ENCODE peak calls at places on chromosomes 1 and 21, in eight cellular contexts. H, Z, V, S, U, L, D and O are unnamed samples.

GRCh38 chr1:183096351-183096750 is 73.1 kb downstream of the LAMC1 start:
- DNase-seq in H (no peak), Z (no peak), V (no peak), S (no peak), U (no peak), L (no peak), D (no peak), O (no peak)

GRCh38 chr1:34750610-34751009 is 4.2 kb upstream of the GJB5 start:
- DNase-seq in H (no peak), Z (no peak), V (no peak), S (no peak), U (no peak), L (no peak), D (no peak), O (no peak)

GRCh38 chr1:203507227-203507626 is 13.3 kb downstream of the OPTC start:
- DNase-seq in H (no peak), Z (no peak), V (no peak), S (peak), U (no peak), L (no peak), D (no peak), O (no peak)

GRCh38 chr1:85581802-85582686 is 1.5 kb downstream of the CCN1 start:
- DNase-seq in H (peak), Z (no peak), V (peak), S (peak), U (peak), L (peak), D (peak), O (no peak)

GRCh38 chr1:177800386-177801058 is 169.3 kb downstream of the SEC16B start:
- DNase-seq in H (no peak), Z (no peak), V (no peak), S (peak), U (no peak), L (peak), D (no peak), O (no peak)

GRCh38 chr1:234607091-234608025 is 2.6 kb downstream of the IRF2BP2 start:
- DNase-seq in H (no peak), Z (no peak), V (peak), S (no peak), U (peak), L (peak), D (peak), O (no peak)

GRCh38 chr1:214281902-214282695 is 1.1 kb downstream of the SMYD2 start:
- DNase-seq in H (peak), Z (peak), V (no peak), S (peak), U (peak), L (peak), D (no peak), O (no peak)

GRCh38 chr1:160884579-160884978 is 401 bp downstream of the ITLN1 start:
- DNase-seq in H (no peak), Z (no peak), V (no peak), S (no peak), U (peak), L (no peak), D (no peak), O (no peak)

GRCh38 chr1:224067621-224068457 is 46.1 kb upstream of the FBXO28 start:
- DNase-seq in H (peak), Z (no peak), V (no peak), S (peak), U (no peak), L (peak), D (no peak), O (no peak)

GRCh38 chr1:8394456-8395321 is 76.8 kb downstream of the SLC45A1 start:
- DNase-seq in H (peak), Z (no peak), V (no peak), S (peak), U (no peak), L (peak), D (no peak), O (no peak)

GRCh38 chr1:37393173-37393572 is 81.2 kb upstream of the ZC3H12A start:
- DNase-seq in H (no peak), Z (no peak), V (no peak), S (no peak), U (no peak), L (no peak), D (no peak), O (no peak)

GRCh38 chr1:167518331-167518700 is at the start of gene CD247:
- DNase-seq in H (no peak), Z (no peak), V (no peak), S (no peak), U (no peak), L (no peak), D (no peak), O (no peak)

GRCh38 chr1:13926556-13926955 is 226.6 kb downstream of the PRDM2 start:
- DNase-seq in H (no peak), Z (no peak), V (no peak), S (no peak), U (no peak), L (no peak), D (no peak), O (no peak)

GRCh38 chr1:13927736-13928135 is 227.7 kb downstream of the PRDM2 start:
- DNase-seq in H (no peak), Z (no peak), V (no peak), S (no peak), U (no peak), L (no peak), D (no peak), O (no peak)

GRCh38 chr1:13935336-13935735 is 235.3 kb downstream of the PRDM2 start:
- DNase-seq in H (no peak), Z (no peak), V (no peak), S (no peak), U (no peak), L (no peak), D (no peak), O (no peak)

GRCh38 chr1:13930151-13930550 is 230.2 kb downstream of the PRDM2 start:
- DNase-seq in H (no peak), Z (peak), V (no peak), S (no peak), U (peak), L (no peak), D (no peak), O (no peak)
- TF ChIP-seq CTCF in H (no peak), Z (no peak), V (no peak), S (no peak), U (no peak), L (peak), D (no peak), O (no peak)

DNA sequence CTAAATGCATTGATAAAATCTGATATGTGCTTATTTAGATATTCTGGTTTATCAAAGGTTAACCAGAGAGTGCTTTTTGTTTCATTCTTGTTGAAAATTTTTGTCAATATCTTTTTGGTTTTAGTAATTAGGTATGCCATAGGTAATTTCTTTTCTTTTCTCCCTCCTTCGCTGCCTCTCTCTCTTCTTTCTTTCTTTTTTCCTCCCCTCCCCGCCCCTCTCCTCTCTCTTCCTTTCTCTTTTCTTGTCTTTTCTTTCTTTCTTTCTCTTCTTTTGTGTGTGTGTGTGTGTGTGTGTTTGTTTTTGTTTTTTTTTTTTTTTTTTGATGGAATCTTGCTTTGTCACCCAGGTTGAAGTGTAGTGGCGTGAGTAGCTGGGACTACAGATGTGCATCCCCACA is 14.4 kb upstream of the MACF1 start:
- DNase-seq in H (no peak), Z (no peak), V (no peak), S (no peak), U (no peak), L (no peak), D (no peak), O (no peak)
- H3K27ac ChIP-seq in H (peak), Z (peak), V (no peak), S (peak), U (no peak), L (peak), D (no peak), O (no peak)

DNA sequence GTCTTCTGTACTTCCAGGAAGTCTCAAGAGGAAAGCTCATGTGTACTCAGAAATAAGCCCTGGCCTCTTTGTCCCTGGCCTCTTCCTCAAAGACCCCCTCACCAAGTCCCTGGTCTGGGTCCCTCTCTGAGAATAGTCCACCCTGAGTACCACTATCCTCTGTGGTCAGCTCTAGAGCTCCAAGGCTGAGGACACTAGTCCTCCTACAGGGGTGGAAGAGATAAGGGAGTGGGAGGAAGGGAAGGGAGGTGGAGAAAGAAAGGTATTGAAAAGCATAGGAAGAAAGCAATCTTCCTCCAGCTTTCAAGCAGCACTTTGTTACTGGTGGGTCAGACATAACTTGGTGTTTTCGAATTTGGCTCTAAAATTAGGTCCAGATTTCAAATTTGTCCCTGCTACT is 181.4 kb downstream of the NRIP1 start:
- DNase-seq in H (no peak), Z (no peak), V (no peak), S (no peak), U (no peak), L (no peak), D (no peak), O (no peak)
- H3K4me3 ChIP-seq in H (no peak), Z (no peak), V (no peak), S (no peak), U (no peak), L (no peak), D (no peak), O (no peak)

DNA sequence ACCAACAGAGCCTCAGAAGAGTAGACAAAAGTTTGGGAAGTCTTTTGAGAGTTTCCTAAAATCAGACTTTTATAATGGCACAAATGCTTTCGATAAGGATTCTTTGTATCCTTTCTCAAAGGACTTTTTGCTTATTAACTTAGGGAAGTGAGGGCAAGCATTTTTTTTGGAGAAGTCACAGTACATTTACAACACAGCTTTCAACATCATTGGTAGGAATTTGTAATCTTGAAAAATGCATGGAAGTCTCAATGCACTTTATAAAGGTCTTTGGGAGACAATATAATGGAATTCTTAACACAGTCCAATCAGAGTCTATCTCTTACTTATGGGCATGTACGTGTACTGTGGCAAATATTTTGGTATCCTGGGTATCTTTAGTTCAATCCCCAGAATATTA is 325.8 kb upstream of the NR5A2 start:
- DNase-seq in H (no peak), Z (no peak), V (no peak), S (peak), U (no peak), L (no peak), D (no peak), O (no peak)
- TF ChIP-seq CTCF in H (no peak), Z (no peak), V (no peak), S (no peak), U (no peak), L (no peak), D (no peak), O (no peak)

GRCh38 chr1:13587256-13588030 is 3.8 kb downstream of the PDPN start:
- DNase-seq in H (no peak), Z (no peak), V (no peak), S (no peak), U (no peak), L (peak), D (no peak), O (no peak)
- H3K27ac ChIP-seq in H (no peak), Z (no peak), V (no peak), S (no peak), U (no peak), L (peak), D (peak), O (no peak)

DNA sequence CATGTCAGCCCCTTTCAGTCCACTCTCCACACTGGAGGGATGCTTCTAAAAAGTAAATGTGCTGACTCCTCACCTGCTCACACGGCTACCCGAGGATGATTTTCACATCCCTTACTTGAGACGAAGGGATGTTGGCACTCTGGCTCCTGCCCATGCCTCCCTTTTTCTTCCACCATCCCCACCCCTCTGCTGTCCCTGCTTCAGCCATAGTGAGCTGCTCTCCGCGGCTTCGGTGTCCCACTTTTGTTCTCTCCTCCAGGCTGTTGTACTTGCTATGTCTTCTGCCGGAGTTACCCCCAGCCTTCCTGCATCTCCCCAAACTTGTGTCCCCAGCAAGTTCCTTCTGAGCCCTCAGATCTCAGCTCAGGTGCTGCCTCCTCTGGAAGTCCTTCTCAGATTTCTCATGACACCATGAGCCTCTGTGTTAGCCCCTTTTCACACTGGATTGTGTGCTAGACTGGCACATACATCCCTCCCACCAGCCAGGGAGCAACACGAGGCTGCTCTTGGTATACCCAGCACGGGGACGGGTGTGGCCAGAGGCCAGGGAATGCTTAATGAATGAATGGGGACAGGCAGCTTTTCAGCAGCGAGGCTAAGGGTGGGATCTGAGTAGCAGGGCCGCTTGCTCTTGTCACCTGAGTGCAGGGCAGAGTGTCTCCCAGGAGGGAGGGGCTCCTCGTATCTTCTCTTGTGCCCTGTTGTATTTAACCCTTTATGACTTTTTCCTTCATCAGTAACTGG is 1.3 kb downstream of the ACOT11 start:
- DNase-seq in H (no peak), Z (no peak), V (no peak), S (no peak), U (no peak), L (no peak), D (peak), O (no peak)
- H3K4me3 ChIP-seq in H (no peak), Z (no peak), V (no peak), S (no peak), U (no peak), L (no peak), D (peak), O (peak)

GRCh38 chr1:59391216-59392179 is 94.6 kb downstream of the FGGY start:
- DNase-seq in H (no peak), Z (no peak), V (no peak), S (no peak), U (no peak), L (no peak), D (no peak), O (no peak)
- TF ChIP-seq CTCF in H (no peak), Z (no peak), V (no peak), S (no peak), U (no peak), L (no peak), D (no peak), O (no peak)

DNA sequence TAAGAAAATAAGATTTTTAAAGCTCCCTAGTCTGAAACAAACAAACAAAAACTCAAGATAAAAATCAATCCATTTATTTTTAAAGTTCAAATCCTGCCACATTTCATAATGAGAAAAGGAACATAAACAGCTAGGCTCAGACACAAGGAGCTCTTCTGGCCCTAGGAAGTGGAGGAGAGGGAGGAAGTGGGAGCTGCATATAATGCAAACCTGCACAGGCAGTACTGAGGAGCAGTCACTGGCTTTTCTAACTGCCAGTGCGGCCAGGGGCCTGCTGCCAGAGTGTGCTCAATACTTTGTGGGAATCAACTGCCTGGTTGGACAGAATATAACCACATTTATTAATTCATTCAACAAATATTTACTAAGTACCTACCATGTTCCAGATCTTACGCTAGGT is 139.8 kb upstream of the SPATA6 start:
- DNase-seq in H (no peak), Z (no peak), V (no peak), S (no peak), U (no peak), L (no peak), D (no peak), O (no peak)
- H3K27ac ChIP-seq in H (no peak), Z (no peak), V (no peak), S (no peak), U (no peak), L (no peak), D (no peak), O (no peak)